ENCODE peak calls at places on chromosomes 6 and 20, in nine cellular contexts. S is H9, M is fibroblast of pulmonary artery, F is neural crest cell, G is B cell, T is tibial artery, U is HFF-Myc, W is foreskin keratinocyte, N is psoas muscle. L is an unnamed sample.

GRCh38 chr6:11810039-11810541 is 31.5 kb upstream of the ADTRP start:
- DNase-seq in M (peak; percentile 97), G (no peak), S (no peak), F (no peak), T (peak; percentile 96), U (peak; percentile 32), N (peak; percentile 64), W (peak; percentile 82), L (no peak)

GRCh38 chr6:53530346-53530745 is 14.6 kb downstream of the GCLC start:
- DNase-seq in F (no peak), G (no peak), N (no peak), S (peak; percentile 58), T (no peak), M (peak; percentile 8), W (peak; percentile 82), U (no peak), L (no peak)

GRCh38 chr20:17613328-17614175 is 43.7 kb downstream of the DSTN start:
- DNase-seq in N (no peak), T (peak; percentile 86), F (no peak), G (no peak), M (no peak), S (peak; percentile 26), W (no peak), U (no peak), L (no peak)

GRCh38 chr6:162344935-162345599 is 382.5 kb downstream of the PRKN start:
- DNase-seq in M (peak; percentile 35), T (no peak), W (peak; percentile 53), N (no peak), F (no peak), G (no peak), U (no peak), S (no peak), L (no peak)

GRCh38 chr6:15769471-15770088 is 106.8 kb upstream of the DTNBP1 start:
- DNase-seq in U (no peak), F (no peak), G (no peak), T (no peak), S (no peak), W (no peak), M (no peak), N (no peak), L (no peak)

GRCh38 chr6:145071836-145072235 is 663.5 kb downstream of the EPM2A start:
- DNase-seq in G (no peak), T (no peak), F (no peak), W (peak; percentile 85), S (no peak), U (no peak), M (peak; percentile 10), N (no peak), L (no peak)

GRCh38 chr6:159463440-159463839 is 229.6 kb downstream of the SOD2 start:
- DNase-seq in S (no peak), M (peak; percentile 39), W (no peak), G (no peak), U (no peak), T (no peak), F (no peak), N (no peak), L (no peak)

GRCh38 chr6:138590796-138591709 is 91.8 kb upstream of the NHSL1 start:
- DNase-seq in G (peak; percentile 50), U (peak; percentile 69), W (peak; percentile 48), T (no peak), S (peak; percentile 73), F (peak; percentile 64), M (peak; percentile 85), N (no peak), L (peak; percentile 66)

GRCh38 chr6:137271245-137272183 is 52.3 kb upstream of the IFNGR1 start:
- DNase-seq in S (no peak), T (no peak), M (peak; percentile 81), U (peak; percentile 25), F (no peak), W (peak; percentile 50), N (no peak), G (peak; percentile 52), L (no peak)

GRCh38 chr6:46128476-46128875 is 1.3 kb upstream of the ENPP4 start:
- DNase-seq in W (no peak), F (no peak), M (no peak), N (no peak), T (no peak), U (no peak), S (no peak), G (peak; percentile 33), L (no peak)

GRCh38 chr6:46130665-46131064 is 876 bp downstream of the ENPP4 start:
- DNase-seq in G (peak; percentile 7), S (no peak), N (no peak), W (no peak), F (no peak), U (no peak), M (no peak), T (no peak), L (no peak)

GRCh38 chr6:46129301-46129633 is 522 bp upstream of the ENPP4 start:
- DNase-seq in W (peak; percentile 6), S (no peak), N (no peak), T (no peak), F (no peak), U (no peak), G (no peak), M (no peak), L (no peak)

GRCh38 chr6:46134216-46134615 is 4.4 kb downstream of the ENPP4 start:
- DNase-seq in M (no peak), T (no peak), N (no peak), S (no peak), W (no peak), U (no peak), G (no peak), F (no peak), L (no peak)

DNA sequence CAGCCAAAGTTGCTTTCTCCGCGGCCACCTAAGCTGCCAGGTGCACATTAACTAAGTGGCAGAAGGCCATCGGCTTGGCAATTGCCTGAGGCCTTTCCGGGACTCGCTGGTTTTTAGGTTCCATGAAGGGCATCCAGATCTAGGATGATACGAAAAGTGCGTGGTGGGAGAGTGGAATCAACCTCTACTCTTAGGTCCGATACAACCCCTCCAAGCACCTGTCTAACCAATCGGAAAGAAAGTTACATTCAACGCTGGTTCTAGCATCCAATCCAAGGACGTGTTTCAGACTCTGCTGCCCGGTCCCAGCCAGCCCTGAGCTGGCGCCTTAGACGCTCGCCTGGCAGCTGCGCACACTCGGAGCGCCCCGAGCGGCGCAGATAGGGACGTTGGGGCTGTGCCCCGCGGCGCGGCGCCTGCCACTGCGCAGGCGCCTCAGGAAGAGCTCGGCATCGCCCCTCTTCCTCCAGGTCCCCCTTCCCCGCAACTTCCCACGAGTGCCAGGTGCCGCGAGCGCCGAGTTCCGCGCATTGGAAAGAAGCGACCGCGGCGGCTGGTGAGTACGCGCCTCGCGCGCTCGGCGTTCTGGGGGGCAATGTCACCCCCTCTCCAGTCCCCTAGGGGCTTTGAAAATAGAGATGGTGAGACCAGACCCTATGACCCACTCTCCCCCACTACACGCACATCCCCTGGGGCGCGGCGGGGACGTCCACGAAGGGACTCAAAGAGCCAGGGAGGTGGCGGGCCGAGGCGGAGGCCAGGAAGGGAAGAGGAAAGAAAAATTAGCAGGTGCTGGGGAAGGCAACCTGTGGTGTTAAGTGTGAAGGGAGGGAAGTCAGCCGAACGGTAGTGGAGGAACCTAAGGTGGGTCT is at the start of gene ENPP4:
- DNase-seq in F (peak; percentile 90), W (peak; percentile 46), N (peak; percentile 85), G (peak; percentile 95), S (peak; percentile 96), U (peak; percentile 24), T (peak; percentile 94), M (peak; percentile 61), L (peak; percentile 91)
- TF ChIP-seq CTCF in F (peak; percentile 16), W (no peak), N (no peak), G (no peak), S (no peak), U (no peak), T (no peak), M (no peak), L (no peak)

DNA sequence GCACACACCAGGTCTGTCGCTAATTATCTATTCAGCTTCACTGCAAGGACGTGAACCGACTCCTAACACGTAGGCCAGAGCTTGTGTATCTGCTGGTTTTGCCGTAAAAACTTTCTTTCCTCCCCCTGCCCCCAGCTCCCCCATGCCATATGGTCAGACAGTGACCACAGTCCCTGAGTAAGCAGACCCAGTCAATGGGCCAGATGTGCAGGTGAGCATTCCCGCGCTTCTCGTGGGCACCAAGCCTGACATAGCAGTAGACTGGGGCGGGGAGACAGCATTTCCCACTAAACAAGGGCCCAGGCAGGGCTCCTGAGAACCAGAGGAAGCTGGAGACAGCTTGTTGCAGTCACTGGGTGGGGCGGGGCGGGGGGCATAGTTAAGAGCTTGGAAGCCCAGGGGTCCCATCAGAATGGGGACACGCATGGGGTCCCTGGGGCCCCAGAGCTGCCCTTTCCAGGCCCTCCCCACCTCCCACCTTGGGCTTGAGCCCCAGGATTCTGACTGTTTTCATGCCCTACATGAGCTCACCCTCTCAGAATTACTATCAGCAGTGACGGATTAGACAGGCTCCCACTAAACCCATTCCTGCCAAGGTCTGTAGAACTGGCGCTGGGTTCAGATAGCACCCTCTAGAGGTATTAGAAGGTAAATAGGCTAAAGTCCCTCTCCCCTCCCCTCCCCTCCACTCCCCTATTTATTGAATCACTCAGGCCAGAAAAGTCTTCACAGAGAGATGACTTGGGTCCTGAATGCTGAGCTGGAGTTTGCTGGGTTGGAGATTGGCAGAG is 51.8 kb downstream of the CDH26 start:
- DNase-seq in N (no peak), M (no peak), T (no peak), S (peak; percentile 53), F (no peak), U (no peak), G (no peak), W (no peak), L (no peak)
- TF ChIP-seq CTCF in N (no peak), M (no peak), T (no peak), S (peak; percentile 72), F (peak; percentile 32), U (peak; percentile 24), G (no peak), W (peak; percentile 53), L (peak; percentile 21)

DNA sequence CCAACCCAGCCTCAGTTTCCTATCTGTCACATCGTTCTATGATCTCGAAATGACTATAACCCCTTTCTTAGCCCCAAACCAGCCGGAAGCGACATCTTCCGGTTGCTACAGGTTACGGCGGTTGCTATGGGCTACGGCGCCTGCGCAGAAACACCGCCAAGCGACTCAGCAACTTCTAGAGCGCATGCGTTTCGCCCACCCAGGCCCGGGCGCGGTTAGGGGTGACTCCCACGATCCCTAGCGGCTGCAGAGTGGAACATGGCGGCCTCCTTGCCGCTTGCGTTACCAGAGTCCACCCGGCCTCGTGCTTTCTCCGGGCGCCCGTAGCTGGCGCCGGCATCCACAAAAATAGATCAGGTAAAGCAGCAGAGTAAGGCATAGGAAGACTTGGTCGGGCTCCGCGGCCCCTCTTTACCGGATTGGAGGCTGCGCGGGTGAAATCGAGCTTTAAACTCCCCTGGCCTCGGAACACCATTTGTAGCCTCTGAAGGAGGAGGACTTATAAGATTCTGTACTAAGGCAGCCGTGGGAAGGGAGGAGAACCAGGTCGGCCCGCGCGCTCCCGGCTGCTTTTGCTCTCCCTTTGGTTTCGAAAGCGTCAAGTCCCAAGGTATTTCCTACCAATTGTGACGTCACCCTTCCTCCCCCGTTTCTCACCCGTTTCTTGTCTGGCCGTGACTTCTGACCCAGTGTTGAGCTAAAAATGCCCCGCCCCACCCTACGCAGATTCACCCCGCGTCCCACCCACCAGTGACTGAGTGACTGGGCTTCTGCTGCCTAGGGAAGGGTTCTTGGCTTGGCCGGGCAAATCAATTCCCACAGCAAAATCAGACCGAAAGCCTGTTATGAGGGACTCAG is 3.5 kb downstream of the SDCBP2 start:
- DNase-seq in W (peak; percentile 87), T (peak; percentile 98), F (peak; percentile 95), S (peak; percentile 96), U (peak; percentile 86), N (peak; percentile 98), M (peak; percentile 99), G (peak; percentile 99), L (peak; percentile 96)
- TF ChIP-seq CTCF in W (peak; percentile 22), T (peak; percentile 51), F (peak; percentile 48), S (no peak), U (no peak), N (no peak), M (no peak), G (no peak), L (peak; percentile 21)

GRCh38 chr20:50992733-50993457 is 30.0 kb downstream of the KCNG1 start:
- DNase-seq in F (peak; percentile 68), U (no peak), T (no peak), W (peak; percentile 95), N (no peak), G (peak; percentile 66), S (peak; percentile 94), M (peak; percentile 82), L (peak; percentile 72)
- TF ChIP-seq CTCF in F (peak; percentile 80), U (peak; percentile 72), T (no peak), W (peak; percentile 99), N (peak; percentile 18), G (peak; percentile 56), S (peak; percentile 95), M (peak; percentile 77), L (peak; percentile 88)

L was measured in endothelial cell.